ENCODE peak calls at places on chromosomes 1 and 21, in seven cellular contexts. Y is lower leg skin, T is psoas muscle, C is HepG2, R is epithelial cell of esophagus, I is iPS DF 6.9, L is tibial artery. G is an unnamed sample.

GRCh38 chr1:68276448-68276847 is 44.1 kb upstream of the WLS start:
- DNase-seq in Y (no peak), T (no peak), C (no peak), R (no peak), I (peak), L (no peak), G (no peak)

GRCh38 chr1:113109908-113110554 is 37.0 kb downstream of the LRIG2 start:
- DNase-seq in Y (no peak), T (no peak), C (no peak), R (peak), I (no peak), L (no peak), G (no peak)

GRCh38 chr1:204680461-204680860 is 5.1 kb downstream of the LRRN2 start:
- DNase-seq in Y (no peak), T (no peak), C (no peak), R (no peak), I (no peak), L (peak), G (no peak)

GRCh38 chr1:162550925-162551324 is 10.6 kb upstream of the UAP1 start:
- DNase-seq in Y (no peak), T (no peak), C (no peak), R (peak), I (no peak), L (no peak), G (no peak)

GRCh38 chr1:246427611-246428010 is 79.5 kb downstream of the SMYD3 start:
- DNase-seq in Y (no peak), T (no peak), C (no peak), R (peak), I (no peak), L (no peak), G (no peak)

GRCh38 chr1:84272401-84272800 is 29.1 kb upstream of the SAMD13 start:
- DNase-seq in Y (no peak), T (no peak), C (no peak), R (peak), I (no peak), L (no peak), G (no peak)

GRCh38 chr1:178530037-178530402 is 17.1 kb downstream of the TEX35 start:
- DNase-seq in Y (no peak), T (no peak), C (peak), R (peak), I (no peak), L (no peak), G (no peak)

GRCh38 chr1:22579541-22580155 is 16.4 kb downstream of the EPHA8 start:
- DNase-seq in Y (no peak), T (no peak), C (no peak), R (no peak), I (no peak), L (no peak), G (no peak)

GRCh38 chr1:18794561-18794960 is 64.9 kb downstream of the TAS1R2 start:
- DNase-seq in Y (no peak), T (no peak), C (peak), R (no peak), I (peak), L (no peak), G (no peak)

GRCh38 chr1:6614019-6614952 is 755 bp downstream of the PHF13 start:
- DNase-seq in Y (no peak), T (peak), C (no peak), R (no peak), I (no peak), L (peak), G (peak)

GRCh38 chr1:19315378-19316206 is 3.5 kb downstream of the SLC66A1 start:
- DNase-seq in Y (no peak), T (no peak), C (no peak), R (no peak), I (no peak), L (peak), G (no peak)

GRCh38 chr1:152167835-152168534 is 9.0 kb upstream of the RPTN start:
- DNase-seq in Y (peak), T (no peak), C (peak), R (peak), I (no peak), L (no peak), G (no peak)

GRCh38 chr1:108692724-108693655 is 880 bp downstream of the PRPF38B start:
- DNase-seq in Y (peak), T (peak), C (peak), R (peak), I (no peak), L (peak), G (no peak)

GRCh38 chr1:63782982-63783381 is 9.2 kb downstream of the ROR1 start:
- DNase-seq in Y (no peak), T (no peak), C (no peak), R (no peak), I (no peak), L (no peak), G (no peak)

GRCh38 chr1:1256956-1257871 is 10.7 kb upstream of the C1QTNF12 start:
- DNase-seq in Y (no peak), T (no peak), C (no peak), R (no peak), I (no peak), L (no peak), G (no peak)

GRCh38 chr1:18922319-18922726 is 20.0 kb upstream of the ALDH4A1 start:
- DNase-seq in Y (peak), T (peak), C (peak), R (peak), I (no peak), L (peak), G (no peak)

GRCh38 chr1:182698977-182699672 is 14.7 kb upstream of the RGS8 start:
- DNase-seq in Y (peak), T (peak), C (no peak), R (no peak), I (no peak), L (peak), G (no peak)

GRCh38 chr1:182703539-182703938 is 19.2 kb upstream of the RGS8 start:
- DNase-seq in Y (no peak), T (no peak), C (no peak), R (no peak), I (no peak), L (no peak), G (no peak)

GRCh38 chr1:182699673-182700350 is 15.4 kb upstream of the RGS8 start:
- DNase-seq in Y (no peak), T (peak), C (no peak), R (no peak), I (peak), L (peak), G (no peak)

GRCh38 chr1:182702826-182703524 is 18.6 kb upstream of the RGS8 start:
- DNase-seq in Y (no peak), T (no peak), C (no peak), R (no peak), I (no peak), L (no peak), G (no peak)

DNA sequence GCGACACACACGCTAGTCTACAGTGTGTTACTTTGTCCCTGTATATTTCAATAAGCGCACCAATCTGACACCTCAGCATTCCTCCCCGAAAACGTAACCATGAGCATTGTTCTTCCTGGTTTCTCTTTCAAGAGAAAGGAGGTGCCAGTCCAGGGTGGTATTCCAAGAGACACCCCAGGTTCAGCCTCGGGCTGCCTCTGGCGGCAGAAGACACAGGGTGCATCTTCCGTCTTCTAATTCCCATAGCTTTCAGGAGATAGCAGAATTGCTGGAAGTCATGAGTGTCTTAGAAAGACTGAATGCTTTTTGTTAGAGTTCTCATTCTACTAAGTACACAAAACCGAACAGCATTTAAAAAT is 15.9 kb upstream of the RGS8 start:
- DNase-seq in Y (no peak), T (no peak), C (no peak), R (peak), I (no peak), L (no peak), G (no peak)
- H3K4me3 ChIP-seq in Y (no peak), T (peak), C (no peak), R (peak), I (no peak), L (no peak), G (no peak)

GRCh38 chr1:25196830-25197229 is 35.5 kb downstream of the SYF2 start:
- DNase-seq in Y (no peak), T (no peak), C (no peak), R (no peak), I (no peak), L (no peak), G (no peak)

GRCh38 chr1:25199876-25200620 is 32.3 kb downstream of the SYF2 start:
- DNase-seq in Y (no peak), T (no peak), C (no peak), R (no peak), I (no peak), L (no peak), G (no peak)

GRCh38 chr1:25197235-25197930 is 34.9 kb downstream of the SYF2 start:
- DNase-seq in Y (no peak), T (no peak), C (peak), R (no peak), I (no peak), L (no peak), G (no peak)

GRCh38 chr1:25198731-25199231 is 33.5 kb downstream of the SYF2 start:
- DNase-seq in Y (peak), T (no peak), C (peak), R (no peak), I (no peak), L (peak), G (no peak)

GRCh38 chr1:25197982-25198681 is 34.2 kb downstream of the SYF2 start:
- DNase-seq in Y (no peak), T (no peak), C (peak), R (peak), I (no peak), L (no peak), G (no peak)
- H3K4me3 ChIP-seq in Y (no peak), T (peak), C (peak), R (no peak), I (no peak), L (peak), G (no peak)

GRCh38 chr21:34553199-34553952 is 41.4 kb upstream of the KCNE1 start:
- DNase-seq in Y (no peak), T (no peak), C (no peak), R (peak), I (no peak), L (no peak), G (no peak)
- H3K4me3 ChIP-seq in Y (no peak), T (no peak), C (no peak), R (no peak), I (no peak), L (peak), G (no peak)

GRCh38 chr1:10402729-10403274 is 3.9 kb downstream of the PGD start:
- DNase-seq in Y (no peak), T (no peak), C (no peak), R (no peak), I (no peak), L (no peak), G (no peak)

GRCh38 chr1:10400013-10400412 is 1.1 kb downstream of the PGD start:
- DNase-seq in Y (no peak), T (no peak), C (no peak), R (no peak), I (no peak), L (no peak), G (no peak)

GRCh38 chr1:10398734-10399486 is at the start of gene PGD:
- DNase-seq in Y (peak), T (peak), C (peak), R (peak), I (peak), L (peak), G (peak)

GRCh38 chr1:10399487-10399917 is 638 bp downstream of the PGD start:
- DNase-seq in Y (no peak), T (no peak), C (peak), R (peak), I (no peak), L (peak), G (no peak)

DNA sequence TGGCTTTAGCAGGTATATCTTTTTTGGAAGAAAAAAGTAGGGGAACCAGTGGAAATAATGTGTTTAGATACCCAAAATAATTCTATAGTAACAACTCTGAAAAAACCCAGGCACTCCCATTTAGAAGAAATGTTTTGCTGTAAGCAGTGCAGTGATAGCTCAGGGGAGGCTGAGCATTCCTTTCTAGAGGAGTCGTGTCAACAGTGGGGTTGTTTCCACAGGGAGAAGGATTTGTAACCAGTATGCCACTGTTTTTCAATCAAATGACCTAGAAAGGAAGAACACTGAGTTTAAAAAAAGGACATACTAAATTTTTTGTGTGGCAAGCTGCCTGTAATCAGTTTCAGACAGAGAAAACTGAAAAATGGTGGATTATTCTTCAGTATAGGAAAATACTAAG is 2.4 kb downstream of the PGD start:
- DNase-seq in Y (no peak), T (no peak), C (peak), R (peak), I (no peak), L (no peak), G (no peak)
- H3K4me3 ChIP-seq in Y (no peak), T (no peak), C (no peak), R (no peak), I (no peak), L (no peak), G (no peak)

DNA sequence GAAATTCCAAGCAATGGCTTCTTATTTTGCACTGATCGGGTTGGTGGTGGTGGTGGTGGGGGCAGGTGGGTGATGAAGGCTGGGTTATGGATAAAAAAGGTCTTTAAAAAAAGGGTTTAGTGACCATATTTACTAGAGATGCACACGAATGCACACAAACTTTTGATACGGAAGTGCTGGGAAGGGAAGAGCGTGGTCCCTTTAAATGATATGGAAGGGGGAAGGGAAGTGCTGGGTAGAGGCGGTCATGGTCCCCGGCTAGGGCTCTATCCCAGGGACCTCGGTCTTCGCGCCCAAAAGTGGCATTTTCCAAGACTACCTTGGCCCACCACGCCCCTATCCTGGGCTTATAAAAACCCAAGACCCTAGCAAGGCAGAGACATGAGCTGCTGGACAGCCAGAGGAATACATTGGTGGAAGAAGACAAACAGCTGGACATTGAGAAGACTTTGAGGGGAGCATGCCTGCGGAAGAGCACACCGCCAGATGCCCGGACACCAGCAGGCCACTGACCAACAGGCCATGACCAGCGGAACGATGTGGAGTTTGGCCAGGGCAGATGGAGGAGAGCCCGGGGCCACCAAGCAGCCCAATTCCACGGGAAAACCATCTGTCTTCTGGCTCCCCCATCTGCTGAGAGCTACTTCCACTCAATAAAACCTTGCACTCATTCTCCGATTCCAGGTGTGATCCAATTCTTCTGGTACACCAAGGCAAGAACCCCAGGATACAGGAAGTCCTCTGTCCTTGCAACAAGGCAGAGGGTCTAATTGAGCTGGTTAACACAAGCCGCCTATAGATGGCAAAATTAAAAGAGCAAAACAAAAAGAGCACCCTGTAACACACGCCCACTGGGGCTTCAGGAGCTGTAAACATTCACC is 1720.2 kb downstream of the MRPL39 start:
- DNase-seq in Y (no peak), T (no peak), C (no peak), R (no peak), I (no peak), L (no peak), G (no peak)
- H3K4me3 ChIP-seq in Y (no peak), T (no peak), C (no peak), R (no peak), I (no peak), L (no peak), G (peak)

GRCh38 chr1:46199233-46199749 is 1.1 kb upstream of the POMGNT1 start:
- DNase-seq in Y (no peak), T (no peak), C (no peak), R (no peak), I (no peak), L (no peak), G (no peak)
- H3K4me3 ChIP-seq in Y (no peak), T (peak), C (peak), R (no peak), I (no peak), L (peak), G (no peak)

GRCh38 chr1:66331641-66332523 is 202.1 kb upstream of the SGIP1 start:
- DNase-seq in Y (no peak), T (peak), C (no peak), R (peak), I (no peak), L (peak), G (peak)

GRCh38 chr1:66332524-66332853 is 201.5 kb upstream of the SGIP1 start:
- DNase-seq in Y (no peak), T (no peak), C (no peak), R (no peak), I (no peak), L (no peak), G (no peak)

GRCh38 chr1:66327582-66327981 is 206.4 kb upstream of the SGIP1 start:
- DNase-seq in Y (no peak), T (no peak), C (no peak), R (no peak), I (no peak), L (no peak), G (no peak)

GRCh38 chr1:66333463-66334232 is 200.3 kb upstream of the SGIP1 start:
- DNase-seq in Y (no peak), T (peak), C (no peak), R (no peak), I (no peak), L (peak), G (no peak)

GRCh38 chr1:66330711-66331110 is 203.2 kb upstream of the SGIP1 start:
- DNase-seq in Y (no peak), T (no peak), C (no peak), R (no peak), I (no peak), L (no peak), G (no peak)
- H3K4me3 ChIP-seq in Y (no peak), T (peak), C (no peak), R (no peak), I (no peak), L (no peak), G (peak)

DNA sequence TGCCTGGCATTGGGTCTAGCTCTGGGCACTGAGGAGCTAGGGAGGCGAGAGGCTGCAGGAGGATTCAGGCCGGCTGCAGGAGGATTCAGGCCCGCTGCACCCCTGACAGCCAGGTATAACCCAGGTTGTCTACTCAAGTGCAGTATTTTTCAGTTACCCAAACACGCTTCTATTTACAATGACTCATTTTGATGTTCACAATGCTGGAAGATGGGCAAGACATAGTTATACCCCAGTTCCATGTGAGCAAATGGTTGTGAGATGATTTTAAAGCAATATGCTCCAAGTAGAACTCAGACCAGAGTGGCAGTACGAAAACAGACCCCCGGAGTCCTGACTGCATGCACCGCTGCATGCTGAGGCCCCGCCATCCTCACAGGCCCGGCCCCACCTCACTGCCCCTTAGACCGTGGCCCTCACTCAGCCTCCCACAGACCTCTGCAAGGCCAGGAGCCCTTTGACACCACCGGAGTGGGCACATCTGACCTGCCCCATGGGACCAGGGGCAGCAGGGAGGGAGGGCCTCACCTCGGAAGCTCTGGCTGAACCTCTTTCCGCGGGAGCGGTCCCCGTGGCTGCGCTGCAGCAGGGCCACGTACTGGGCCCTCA is 553 bp downstream of the LEFTY1 start:
- DNase-seq in Y (no peak), T (peak), C (no peak), R (no peak), I (no peak), L (no peak), G (no peak)
- H3K4me3 ChIP-seq in Y (no peak), T (no peak), C (peak), R (no peak), I (no peak), L (no peak), G (no peak)

GRCh38 chr1:53948291-53948690 is 2.1 kb downstream of the LRRC42 start:
- DNase-seq in Y (no peak), T (no peak), C (no peak), R (no peak), I (no peak), L (no peak), G (no peak)

GRCh38 chr1:53949023-53949611 is 3.0 kb downstream of the LRRC42 start:
- DNase-seq in Y (no peak), T (no peak), C (peak), R (peak), I (no peak), L (no peak), G (no peak)

GRCh38 chr1:53947172-53947835 is 1.2 kb downstream of the LRRC42 start:
- DNase-seq in Y (no peak), T (no peak), C (no peak), R (no peak), I (no peak), L (no peak), G (no peak)

GRCh38 chr1:53951697-53952096 is 5.5 kb downstream of the LRRC42 start:
- DNase-seq in Y (no peak), T (no peak), C (no peak), R (no peak), I (no peak), L (no peak), G (no peak)

GRCh38 chr1:53949651-53950050 is 3.5 kb downstream of the LRRC42 start:
- DNase-seq in Y (no peak), T (no peak), C (no peak), R (no peak), I (no peak), L (no peak), G (no peak)
- H3K4me3 ChIP-seq in Y (no peak), T (no peak), C (no peak), R (no peak), I (no peak), L (no peak), G (no peak)

DNA sequence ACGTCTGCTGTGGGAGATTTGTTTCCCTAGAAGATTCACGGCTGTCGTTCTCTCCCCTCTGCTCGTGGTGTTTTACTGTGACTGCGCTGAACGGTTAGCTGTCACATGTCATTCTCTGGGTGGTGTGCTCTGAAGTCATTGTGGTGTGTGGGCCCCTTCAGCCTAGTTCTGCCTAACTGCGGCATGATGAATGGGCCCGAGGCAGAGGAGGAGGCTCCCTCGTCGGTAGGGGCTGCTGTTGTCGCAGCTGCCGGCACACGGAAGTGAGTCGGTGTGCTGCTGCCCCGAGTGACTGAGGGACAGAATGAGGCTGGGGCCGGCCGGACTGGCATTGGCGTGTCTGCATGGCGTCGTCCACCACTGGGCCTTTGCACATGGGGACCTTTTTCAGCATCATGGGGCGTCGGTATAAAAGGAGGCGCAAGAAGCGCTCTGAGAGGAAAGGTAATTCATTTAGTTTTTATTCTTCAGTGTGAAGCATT is 77.9 kb downstream of the ADARB1 start:
- DNase-seq in Y (peak), T (no peak), C (no peak), R (no peak), I (no peak), L (peak), G (peak)
- H3K4me3 ChIP-seq in Y (no peak), T (no peak), C (no peak), R (no peak), I (no peak), L (no peak), G (peak)